ENCODE peak calls at places on chromosome 7, in ten cellular contexts. O is Panc1; S is Peyer's patch; B is HCT116; W is cardiac fibroblast; A is AG10803; T is astrocyte of the spinal cord; C is CD4-positive, alpha-beta T cell; H is tibial artery; Y is BE2C. J is an unnamed sample.
A peak's percentile ranks its signal among the peaks of the same experiment; 100 is the strongest.

GRCh38 chr7:1360521-1360971 is 98.7 kb downstream of the MICALL2 start:
- DNase-seq in O (no peak), S (no peak), B (no peak), W (no peak), A (no peak), T (no peak), C (no peak), H (no peak), Y (no peak), J (no peak)

GRCh38 chr7:118803-119376 is 73.5 kb upstream of the FAM20C start:
- DNase-seq in O (no peak), S (peak; percentile 11), B (no peak), W (no peak), A (no peak), T (no peak), C (no peak), H (no peak), Y (no peak), J (no peak)

GRCh38 chr7:156984209-156984891 is 26.1 kb downstream of the MNX1 start:
- DNase-seq in O (no peak), S (no peak), B (no peak), W (peak; percentile 27), A (peak; percentile 95), T (no peak), C (no peak), H (peak; percentile 62), Y (no peak), J (no peak)

GRCh38 chr7:112103246-112103645 is 103.0 kb downstream of the DOCK4 start:
- DNase-seq in O (no peak), S (no peak), B (no peak), W (peak; percentile 89), A (no peak), T (peak; percentile 73), C (no peak), H (no peak), Y (no peak), J (no peak)

GRCh38 chr7:13032524-13032923 is 345.1 kb downstream of the ARL4A start:
- DNase-seq in O (no peak), S (no peak), B (no peak), W (no peak), A (no peak), T (peak; percentile 52), C (no peak), H (no peak), Y (no peak), J (no peak)

GRCh38 chr7:112420236-112420945 is 29.9 kb upstream of the IFRD1 start:
- DNase-seq in O (no peak), S (no peak), B (no peak), W (no peak), A (peak; percentile 75), T (peak; percentile 69), C (no peak), H (no peak), Y (no peak), J (no peak)

GRCh38 chr7:156942708-156943090 is 6.8 kb upstream of the NOM1 start:
- DNase-seq in O (no peak), S (no peak), B (no peak), W (no peak), A (no peak), T (no peak), C (no peak), H (no peak), Y (no peak), J (no peak)

GRCh38 chr7:92595281-92595680 is 5.1 kb upstream of the FAM133B start:
- DNase-seq in O (no peak), S (no peak), B (peak; percentile 28), W (peak; percentile 46), A (peak; percentile 78), T (peak; percentile 69), C (no peak), H (no peak), Y (no peak), J (no peak)

GRCh38 chr7:92723978-92724377 is 112.4 kb downstream of the CDK6 start:
- DNase-seq in O (no peak), S (no peak), B (no peak), W (peak; percentile 74), A (no peak), T (no peak), C (no peak), H (no peak), Y (no peak), J (no peak)

GRCh38 chr7:101172854-101173751 is 7.0 kb downstream of the NAT16 start:
- DNase-seq in O (no peak), S (no peak), B (no peak), W (peak; percentile 78), A (peak; percentile 63), T (peak; percentile 68), C (no peak), H (peak; percentile 75), Y (no peak), J (no peak)

GRCh38 chr7:127905491-127906330 is 125.5 kb downstream of the LRRC4 start:
- DNase-seq in O (no peak), S (no peak), B (no peak), W (peak; percentile 49), A (peak; percentile 40), T (peak; percentile 64), C (no peak), H (no peak), Y (no peak), J (no peak)

GRCh38 chr7:116781584-116781983 is 80.8 kb upstream of the CAPZA2 start:
- DNase-seq in O (no peak), S (no peak), B (no peak), W (no peak), A (no peak), T (no peak), C (no peak), H (no peak), Y (no peak), J (no peak)

GRCh38 chr7:44320794-44321371 is 4.5 kb downstream of the CAMK2B start:
- DNase-seq in O (no peak), S (no peak), B (no peak), W (no peak), A (no peak), T (no peak), C (no peak), H (no peak), Y (no peak), J (no peak)

GRCh38 chr7:46175221-46175620 is 254.1 kb upstream of the IGFBP3 start:
- DNase-seq in O (no peak), S (no peak), B (no peak), W (no peak), A (no peak), T (no peak), C (no peak), H (no peak), Y (no peak), J (no peak)

GRCh38 chr7:123635551-123636359 is 19.9 kb upstream of the LMOD2 start:
- DNase-seq in O (no peak), S (no peak), B (no peak), W (peak; percentile 76), A (peak; percentile 49), T (peak; percentile 55), C (no peak), H (no peak), Y (no peak), J (no peak)

DNA sequence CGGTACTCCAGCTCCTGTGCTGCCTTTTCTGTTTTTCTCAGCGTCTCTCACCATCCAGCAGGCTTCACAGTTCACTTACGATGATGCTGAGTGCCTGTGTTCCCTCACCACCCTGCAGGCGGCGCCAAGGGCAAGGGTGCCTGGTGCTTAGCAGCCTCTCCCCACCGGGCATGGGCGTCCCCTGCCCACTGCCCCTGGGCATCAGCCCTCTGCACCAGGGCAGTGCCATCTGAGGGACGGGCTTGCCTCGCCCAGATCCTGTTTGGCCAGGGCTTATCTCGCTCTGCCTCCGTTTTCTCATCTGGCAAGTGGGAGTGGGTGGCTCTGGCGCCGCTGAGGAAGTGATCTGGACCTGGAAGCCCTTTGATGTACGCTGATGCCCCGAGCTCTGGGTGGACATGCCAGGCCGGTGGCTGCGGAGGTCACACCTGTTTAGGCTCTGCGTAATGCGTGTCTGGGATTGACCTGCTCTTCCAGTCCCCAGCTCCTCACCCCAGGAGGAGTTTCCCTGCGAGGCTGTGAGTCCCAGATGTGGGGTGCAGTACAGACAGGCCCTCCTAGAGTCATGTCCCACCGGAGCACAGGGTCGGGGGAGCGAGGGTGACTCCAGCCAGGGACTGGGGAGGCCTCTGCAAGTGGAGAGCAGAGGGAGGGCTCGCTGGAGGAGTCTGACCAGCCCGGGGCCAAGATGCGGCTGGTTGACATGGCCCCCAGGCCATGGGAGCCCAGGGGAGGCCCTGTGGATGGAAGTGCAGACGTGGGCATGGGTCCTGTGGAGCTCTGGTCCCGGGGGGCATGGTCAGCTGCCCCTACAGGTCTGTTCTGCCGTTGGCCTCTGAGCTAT is 11.8 kb downstream of the TTYH3 start:
- DNase-seq in O (no peak), S (no peak), B (no peak), W (no peak), A (no peak), T (no peak), C (no peak), H (no peak), Y (no peak), J (no peak)
- TF ChIP-seq CTCF in O (peak; percentile 88), S (peak; percentile 24), B (no peak), W (peak; percentile 10), A (no peak), T (peak; percentile 19), C (no peak), H (no peak), Y (peak; percentile 46), J (peak; percentile 10)

GRCh38 chr7:10950494-10950893 is 23.2 kb upstream of the PHF14 start:
- DNase-seq in O (no peak), S (no peak), B (no peak), W (no peak), A (no peak), T (no peak), C (no peak), H (no peak), Y (no peak), J (no peak)
- TF ChIP-seq CTCF in O (no peak), S (no peak), B (no peak), W (no peak), A (no peak), T (no peak), C (no peak), H (no peak), Y (no peak), J (no peak)

DNA sequence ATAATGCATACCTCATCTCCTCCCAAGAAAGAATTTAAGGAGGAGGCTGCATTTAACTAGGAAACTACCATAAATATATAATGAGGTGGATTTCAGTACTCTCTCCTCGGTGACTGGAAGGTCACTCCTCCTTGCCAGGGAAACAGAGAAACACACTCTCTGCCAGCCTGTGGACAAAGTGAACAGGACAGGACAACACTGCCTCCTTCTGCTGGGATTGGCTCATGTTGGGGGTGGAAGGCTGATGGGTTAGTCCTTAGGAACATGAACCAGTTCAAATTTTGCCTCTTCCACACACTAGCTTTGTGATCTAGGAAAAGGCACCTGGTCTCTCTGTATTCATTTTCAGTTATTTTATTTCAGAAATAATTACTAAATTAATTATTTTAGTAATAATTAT is 50.6 kb upstream of the STEAP4 start:
- DNase-seq in O (no peak), S (no peak), B (no peak), W (peak; percentile 30), A (no peak), T (no peak), C (no peak), H (no peak), Y (no peak), J (no peak)
- TF ChIP-seq CTCF in O (peak; percentile 9), S (peak; percentile 27), B (peak; percentile 57), W (peak; percentile 28), A (no peak), T (no peak), C (no peak), H (no peak), Y (peak; percentile 5), J (no peak)

DNA sequence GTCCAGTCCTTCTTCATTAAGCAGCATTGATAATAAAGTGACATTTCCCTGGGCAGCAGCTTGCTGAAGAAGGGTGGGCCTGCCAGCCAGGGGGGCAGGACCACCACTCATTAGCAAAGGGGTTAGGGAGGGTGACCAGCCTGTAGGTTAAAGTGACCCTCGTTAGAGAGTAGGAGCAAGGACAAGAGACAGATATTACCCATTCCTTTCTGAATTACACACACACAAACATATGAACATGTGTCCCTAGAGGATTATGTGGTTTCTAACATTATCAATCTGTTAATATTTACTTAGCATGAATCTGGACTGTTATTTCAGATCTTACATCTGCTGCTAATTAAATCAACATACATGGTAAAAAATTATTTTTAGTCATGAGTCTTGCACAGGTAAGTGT is 88.9 kb downstream of the CTTNBP2 start:
- DNase-seq in O (no peak), S (no peak), B (no peak), W (no peak), A (no peak), T (no peak), C (no peak), H (no peak), Y (no peak), J (no peak)
- TF ChIP-seq CTCF in O (no peak), S (no peak), B (no peak), W (no peak), A (no peak), T (no peak), C (no peak), H (no peak), Y (no peak), J (no peak)